ENCODE peak calls at places on chromosome 7, in seven cellular contexts. P is neuronal stem cell, K is mesendoderm, L is IMR-90, B is mesenchymal stem cell, W is H1, A is trophoblast cell. U is an unnamed sample. For H3K79me1, the result is how much of the 10 kb centered on the place peaks cover.

GRCh38 chr7:114820993-114821945 is 100.6 kb upstream of the MDFIC start:
- DNase-seq in P (no peak), K (no peak), L (peak), B (peak), W (no peak), A (no peak), U (no peak)

GRCh38 chr7:110502893-110503465 is 587.9 kb upstream of the LRRN3 start:
- DNase-seq in P (no peak), K (no peak), L (peak), B (peak), W (no peak), A (no peak), U (no peak)

GRCh38 chr7:16268821-16269768 is 152.2 kb downstream of the CRPPA start:
- DNase-seq in P (no peak), K (peak), L (peak), B (peak), W (no peak), A (peak), U (no peak)

GRCh38 chr7:158995514-158995913 is 139.2 kb downstream of the DYNC2I1 start:
- DNase-seq in P (no peak), K (no peak), L (no peak), B (no peak), W (no peak), A (no peak), U (no peak)

GRCh38 chr7:114086491-114086905 is 167.7 kb upstream of the PPP1R3A start:
- DNase-seq in P (no peak), K (peak), L (no peak), B (no peak), W (peak), A (no peak), U (peak)

GRCh38 chr7:54839538-54840213 is 80.7 kb upstream of the SEC61G start:
- DNase-seq in P (no peak), K (peak), L (peak), B (peak), W (peak), A (no peak), U (peak)

GRCh38 chr7:92608380-92609322 is 18.5 kb upstream of the FAM133B start:
- DNase-seq in P (peak), K (peak), L (no peak), B (no peak), W (peak), A (peak), U (peak)

GRCh38 chr7:142873281-142873784 is 12.2 kb downstream of the TRPV6 start:
- DNase-seq in P (no peak), K (peak), L (no peak), B (no peak), W (peak), A (no peak), U (peak)

GRCh38 chr7:84589012-84589411 is 394.4 kb upstream of the SEMA3A start:
- DNase-seq in P (no peak), K (no peak), L (no peak), B (no peak), W (no peak), A (no peak), U (no peak)

GRCh38 chr7:57404343-57404966 is 45.5 kb upstream of the ZNF716 start:
- DNase-seq in P (no peak), K (no peak), L (no peak), B (no peak), W (no peak), A (peak), U (no peak)

GRCh38 chr7:133650487-133651292 is 397.8 kb downstream of the EXOC4 start:
- DNase-seq in P (no peak), K (no peak), L (no peak), B (no peak), W (no peak), A (no peak), U (no peak)

GRCh38 chr7:106165328-106165727 is 53.2 kb upstream of the SYPL1 start:
- DNase-seq in P (no peak), K (no peak), L (peak), B (peak), W (no peak), A (no peak), U (no peak)

GRCh38 chr7:51326646-51327286 is 10.2 kb upstream of the COBL start:
- DNase-seq in P (no peak), K (peak), L (no peak), B (no peak), W (peak), A (no peak), U (peak)

GRCh38 chr7:39413866-39414668 is 152.1 kb upstream of the YAE1 start:
- DNase-seq in P (peak), K (peak), L (peak), B (peak), W (peak), A (peak), U (peak)

GRCh38 chr7:28103984-28104628 is 76.5 kb downstream of the JAZF1 start:
- DNase-seq in P (no peak), K (no peak), L (no peak), B (no peak), W (no peak), A (peak), U (no peak)

GRCh38 chr7:129793506-129794310 is 159.1 kb downstream of the UBE2H start:
- DNase-seq in P (no peak), K (no peak), L (no peak), B (no peak), W (no peak), A (no peak), U (no peak)

GRCh38 chr7:147646568-147646967 is 944.0 kb upstream of the C7orf33 start:
- DNase-seq in P (no peak), K (no peak), L (no peak), B (no peak), W (no peak), A (no peak), U (no peak)
- H3K79me1 ChIP-seq in P (under half), K (under half), L (under half), B (under half), W (under half), A (under half), U (under half)

DNA sequence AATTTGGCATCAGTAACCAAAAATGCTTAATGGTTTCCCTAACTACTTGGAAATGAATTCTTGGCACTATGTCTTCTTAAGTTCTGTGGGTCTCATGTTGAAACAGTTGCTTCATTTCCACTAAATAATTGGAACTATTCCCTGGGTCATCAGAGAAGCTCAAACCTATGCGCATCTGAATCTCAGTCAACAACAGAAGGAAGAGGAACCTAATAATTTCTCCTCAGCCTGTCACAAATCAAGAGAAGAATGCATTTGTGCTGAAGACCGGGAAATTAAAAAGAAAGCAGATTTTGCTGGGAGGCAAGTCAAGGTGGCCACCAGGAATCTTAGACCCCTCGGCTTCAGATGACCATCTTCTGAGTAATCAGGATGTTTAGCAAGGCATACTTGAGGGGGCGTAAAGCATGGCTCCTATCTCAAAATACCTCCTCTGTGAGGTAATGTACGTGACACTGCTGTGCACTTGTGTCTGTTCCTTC is 41.4 kb downstream of the TOMM7 start:
- DNase-seq in P (no peak), K (peak), L (peak), B (peak), W (no peak), A (peak), U (no peak)
- H3K79me1 ChIP-seq in P (under half), K (under half), L (under half), B (under half), W (under half), A (under half), U (under half)

GRCh38 chr7:45690762-45691150 is 116.6 kb downstream of the ADCY1 start:
- DNase-seq in P (no peak), K (no peak), L (no peak), B (no peak), W (no peak), A (no peak), U (no peak)
- H3K79me1 ChIP-seq in P (under half), K (under half), L (under half), B (under half), W (under half), A (under half), U (under half)

DNA sequence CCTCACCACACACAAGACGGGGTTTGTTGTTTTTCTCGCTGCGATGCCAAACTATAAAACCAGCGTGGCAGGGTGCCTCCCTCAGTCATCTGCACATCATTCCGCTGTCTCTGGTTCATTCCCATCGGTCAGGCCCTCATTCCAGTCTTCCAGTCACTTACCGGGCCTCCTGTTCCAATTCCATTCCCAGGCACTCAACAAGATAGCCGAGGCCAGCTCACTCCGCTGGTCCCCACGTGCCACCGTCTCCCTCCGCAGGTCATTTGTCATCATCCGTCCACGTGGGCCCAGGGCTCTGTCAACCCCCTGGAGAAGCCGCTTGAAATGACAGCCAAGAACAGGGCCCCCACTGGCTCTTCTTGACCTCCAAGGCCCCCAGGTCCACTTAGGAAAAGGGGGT is 6.1 kb upstream of the TMEM184A start:
- DNase-seq in P (no peak), K (no peak), L (no peak), B (no peak), W (no peak), A (no peak), U (no peak)
- H3K79me1 ChIP-seq in P (under half), K (under half), L (under half), B (under half), W (under half), A (under half), U (under half)

U was measured in H9.